ENCODE peak calls at places on chromosomes 3 and 15, in four cellular contexts. D is cardiac muscle cell, J is mucosa of descending colon, F is NCI-H510A treated with DMSO at 0.1 percent for 48 hours. U is an unnamed sample.

GRCh38 chr3:64445318-64446300 is 220.3 kb upstream of the PRICKLE2 start:
- DNase-seq in J (peak; percentile 14), D (peak; percentile 65), F (peak; percentile 26), U (peak; percentile 65)

GRCh38 chr15:52171386-52171785 is 19.8 kb downstream of the GNB5 start:
- DNase-seq in J (no peak), D (no peak), F (no peak), U (no peak)

GRCh38 chr3:106036706-106037105 is 167.9 kb upstream of the CBLB start:
- DNase-seq in D (no peak), J (no peak), F (no peak), U (no peak)

GRCh38 chr3:15520185-15520584 is 1.3 kb downstream of the COLQ start:
- DNase-seq in D (no peak), J (no peak), F (no peak), U (no peak)

GRCh38 chr3:16516695-16517481 is 3.4 kb upstream of the RFTN1 start:
- DNase-seq in F (no peak), J (peak; percentile 32), D (peak; percentile 73), U (peak; percentile 18)

GRCh38 chr3:163328680-163329079 is 1749.6 kb downstream of the SI start:
- DNase-seq in F (no peak), D (no peak), J (no peak), U (no peak)

GRCh38 chr15:67883228-67883773 is 43.5 kb upstream of the RNU6-1 start:
- DNase-seq in D (peak; percentile 18), J (no peak), F (no peak), U (no peak)

GRCh38 chr3:28150465-28151206 is 90.8 kb upstream of the CMC1 start:
- DNase-seq in J (peak; percentile 66), F (no peak), D (no peak), U (no peak)

GRCh38 chr3:28139967-28140634 is 101.3 kb upstream of the CMC1 start:
- DNase-seq in F (no peak), D (no peak), J (no peak), U (peak; percentile 60)

GRCh38 chr3:187130346-187131066 is 8.8 kb downstream of the RPL39L start:
- DNase-seq in D (no peak), F (no peak), J (peak; percentile 25), U (no peak)

GRCh38 chr15:101115887-101116680 is 135.8 kb downstream of the CHSY1 start:
- DNase-seq in J (no peak), F (no peak), D (no peak), U (no peak)

GRCh38 chr3:40930772-40931171 is 268.5 kb upstream of the CTNNB1 start:
- DNase-seq in J (no peak), F (no peak), D (no peak), U (no peak)

GRCh38 chr15:70833897-70834765 is 19.8 kb downstream of the LARP6 start:
- DNase-seq in D (no peak), F (peak; percentile 12), J (no peak), U (no peak)

GRCh38 chr3:115341208-115341607 is 194.1 kb upstream of the ZBTB20 start:
- DNase-seq in F (no peak), D (no peak), J (no peak), U (no peak)

GRCh38 chr3:79419222-79419621 is 348.6 kb downstream of the ROBO1 start:
- DNase-seq in F (no peak), J (no peak), D (peak; percentile 28), U (no peak)

U was measured in NCI-H1417.